ENCODE peak calls at places on chromosomes 13 and 19, in ten cellular contexts. One of them, this sample, is unnamed.

GRCh38 chr13:74930402-74931165 is 551.4 kb downstream of the TBC1D4 start:
- DNase-seq in kidney: no peak
- DNase-seq in right lobe of liver: no peak
- DNase-seq in transverse colon: no peak
- DNase-seq in left lung: no peak
- DNase-seq in MM.1S: no peak
- DNase-seq in adrenal gland: no peak
- DNase-seq in GM23338: no peak
- DNase-seq in body of pancreas: no peak
- DNase-seq in endodermal cell: no peak
- DNase-seq in this sample: no peak

GRCh38 chr13:105773241-105773640 is 762.2 kb downstream of the EFNB2 start:
- DNase-seq in kidney: no peak
- DNase-seq in right lobe of liver: no peak
- DNase-seq in transverse colon: no peak
- DNase-seq in left lung: no peak
- DNase-seq in MM.1S: no peak
- DNase-seq in adrenal gland: no peak
- DNase-seq in GM23338: no peak
- DNase-seq in body of pancreas: no peak
- DNase-seq in endodermal cell: no peak
- DNase-seq in this sample: no peak

GRCh38 chr13:32302461-32302860 is 12.7 kb downstream of the ZAR1L start:
- DNase-seq in kidney: no peak
- DNase-seq in right lobe of liver: no peak
- DNase-seq in transverse colon: no peak
- DNase-seq in left lung: no peak
- DNase-seq in MM.1S: no peak
- DNase-seq in adrenal gland: no peak
- DNase-seq in GM23338: no peak
- DNase-seq in body of pancreas: no peak
- DNase-seq in endodermal cell: no peak
- DNase-seq in this sample: no peak

GRCh38 chr13:30802953-30803478 is 67.7 kb downstream of the ALOX5AP start:
- DNase-seq in kidney: peak
- DNase-seq in right lobe of liver: peak
- DNase-seq in transverse colon: peak
- DNase-seq in left lung: peak
- DNase-seq in MM.1S: peak
- DNase-seq in adrenal gland: peak
- DNase-seq in GM23338: peak
- DNase-seq in body of pancreas: peak
- DNase-seq in endodermal cell: peak
- DNase-seq in this sample: peak

GRCh38 chr13:98468352-98468751 is 108.6 kb downstream of the STK24 start:
- DNase-seq in kidney: peak
- DNase-seq in right lobe of liver: no peak
- DNase-seq in transverse colon: no peak
- DNase-seq in left lung: no peak
- DNase-seq in MM.1S: no peak
- DNase-seq in adrenal gland: no peak
- DNase-seq in GM23338: no peak
- DNase-seq in body of pancreas: no peak
- DNase-seq in endodermal cell: no peak
- DNase-seq in this sample: no peak

GRCh38 chr13:27264181-27264580 is 6.4 kb upstream of the RASL11A start:
- DNase-seq in kidney: no peak
- DNase-seq in right lobe of liver: no peak
- DNase-seq in transverse colon: no peak
- DNase-seq in left lung: no peak
- DNase-seq in MM.1S: no peak
- DNase-seq in adrenal gland: no peak
- DNase-seq in GM23338: no peak
- DNase-seq in body of pancreas: peak
- DNase-seq in endodermal cell: no peak
- DNase-seq in this sample: peak

GRCh38 chr19:10033614-10034013 is 20.3 kb downstream of the RDH8 start:
- DNase-seq in kidney: no peak
- DNase-seq in right lobe of liver: peak
- DNase-seq in transverse colon: no peak
- DNase-seq in left lung: no peak
- DNase-seq in MM.1S: no peak
- DNase-seq in adrenal gland: no peak
- DNase-seq in GM23338: no peak
- DNase-seq in body of pancreas: no peak
- DNase-seq in endodermal cell: no peak
- DNase-seq in this sample: no peak

GRCh38 chr13:111484129-111484925 is 163.9 kb downstream of the TEX29 start:
- DNase-seq in kidney: peak
- DNase-seq in right lobe of liver: peak
- DNase-seq in transverse colon: no peak
- DNase-seq in left lung: peak
- DNase-seq in MM.1S: no peak
- DNase-seq in adrenal gland: no peak
- DNase-seq in GM23338: no peak
- DNase-seq in body of pancreas: no peak
- DNase-seq in endodermal cell: no peak
- DNase-seq in this sample: no peak

GRCh38 chr13:93243375-93244063 is 16.9 kb downstream of the GPC6 start:
- DNase-seq in kidney: peak
- DNase-seq in right lobe of liver: no peak
- DNase-seq in transverse colon: no peak
- DNase-seq in left lung: no peak
- DNase-seq in MM.1S: no peak
- DNase-seq in adrenal gland: no peak
- DNase-seq in GM23338: no peak
- DNase-seq in body of pancreas: no peak
- DNase-seq in endodermal cell: no peak
- DNase-seq in this sample: no peak

GRCh38 chr13:93246069-93246468 is 19.5 kb downstream of the GPC6 start:
- DNase-seq in kidney: no peak
- DNase-seq in right lobe of liver: no peak
- DNase-seq in transverse colon: no peak
- DNase-seq in left lung: no peak
- DNase-seq in MM.1S: no peak
- DNase-seq in adrenal gland: no peak
- DNase-seq in GM23338: no peak
- DNase-seq in body of pancreas: no peak
- DNase-seq in endodermal cell: no peak
- DNase-seq in this sample: no peak

GRCh38 chr13:93248627-93249047 is 22.0 kb downstream of the GPC6 start:
- DNase-seq in kidney: no peak
- DNase-seq in right lobe of liver: peak
- DNase-seq in transverse colon: no peak
- DNase-seq in left lung: peak
- DNase-seq in MM.1S: no peak
- DNase-seq in adrenal gland: no peak
- DNase-seq in GM23338: peak
- DNase-seq in body of pancreas: peak
- DNase-seq in endodermal cell: peak
- DNase-seq in this sample: no peak

GRCh38 chr13:93244141-93244917 is 17.7 kb downstream of the GPC6 start:
- DNase-seq in kidney: no peak
- DNase-seq in right lobe of liver: no peak
- DNase-seq in transverse colon: no peak
- DNase-seq in left lung: no peak
- DNase-seq in MM.1S: peak
- DNase-seq in adrenal gland: peak
- DNase-seq in GM23338: no peak
- DNase-seq in body of pancreas: no peak
- DNase-seq in endodermal cell: peak
- DNase-seq in this sample: no peak

DNA sequence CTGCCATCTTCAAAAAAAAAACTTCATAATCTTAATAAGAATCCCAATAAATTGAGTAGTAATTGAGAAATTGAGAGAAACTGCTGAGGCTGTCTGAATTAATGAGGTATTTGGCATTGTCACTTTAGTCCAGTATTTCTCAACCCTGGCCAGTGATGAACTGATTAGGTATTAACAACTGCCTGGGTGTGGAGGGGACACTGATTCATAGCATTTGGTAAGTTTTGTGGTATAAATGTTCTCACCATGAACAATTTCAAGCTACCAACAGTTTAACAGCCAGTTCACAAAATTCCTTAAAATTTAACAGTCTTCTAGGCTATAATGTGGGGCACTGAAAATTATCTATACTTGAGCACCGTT is 18.3 kb downstream of the GPC6 start:
- DNase-seq in kidney: no peak
- DNase-seq in right lobe of liver: no peak
- DNase-seq in transverse colon: no peak
- DNase-seq in left lung: no peak
- DNase-seq in MM.1S: no peak
- DNase-seq in adrenal gland: no peak
- DNase-seq in GM23338: no peak
- DNase-seq in body of pancreas: no peak
- DNase-seq in endodermal cell: no peak
- DNase-seq in this sample: no peak
- H3K27ac ChIP-seq in kidney: no peak
- H3K27ac ChIP-seq in right lobe of liver: peak
- H3K27ac ChIP-seq in transverse colon: peak
- H3K27ac ChIP-seq in left lung: no peak
- H3K27ac ChIP-seq in MM.1S: no peak
- H3K27ac ChIP-seq in adrenal gland: no peak
- H3K27ac ChIP-seq in GM23338: peak
- H3K27ac ChIP-seq in body of pancreas: no peak
- H3K27ac ChIP-seq in endodermal cell: no peak
- H3K27ac ChIP-seq in this sample: no peak

DNA sequence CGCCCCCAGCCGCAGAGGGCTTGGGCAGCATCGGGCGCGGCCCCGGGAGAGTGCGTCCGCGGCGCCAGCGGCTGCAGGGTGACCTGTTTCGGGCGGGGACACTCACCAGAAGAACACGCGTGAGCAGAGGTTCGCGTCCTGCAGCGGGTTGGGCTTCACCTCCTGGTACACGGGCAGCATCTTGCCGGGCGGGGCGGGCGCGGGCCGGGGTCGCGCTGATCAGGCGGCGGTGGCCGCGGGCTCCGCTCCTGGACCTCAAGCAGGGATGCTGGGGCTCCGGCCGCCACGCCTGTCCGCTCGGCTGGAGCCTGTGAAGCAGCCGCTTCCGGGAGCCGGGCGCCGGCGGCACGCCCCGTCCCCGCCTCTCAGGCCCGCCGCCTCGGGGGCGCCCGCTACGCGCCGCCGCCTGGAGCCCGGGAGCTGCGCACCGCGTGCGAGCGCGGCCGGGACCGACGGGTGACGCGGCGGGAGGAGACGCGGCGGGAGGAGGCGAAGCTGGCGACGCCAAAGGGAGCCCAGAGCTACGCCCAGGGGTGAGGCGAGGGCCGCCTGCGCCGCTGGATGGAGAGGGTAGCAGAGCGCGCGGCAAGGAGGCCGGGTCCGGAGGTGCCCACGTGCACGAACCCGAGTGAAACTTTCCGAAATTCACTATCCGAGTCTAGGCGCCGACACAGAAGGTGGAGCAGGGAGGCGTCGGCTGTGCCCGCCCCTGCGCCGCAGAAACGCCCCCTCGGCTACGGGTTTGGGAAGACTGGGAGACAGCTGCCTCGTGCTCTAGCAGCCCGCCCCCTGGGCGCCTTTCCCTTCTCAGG is at the start of gene ABCC4:
- DNase-seq in kidney: peak
- DNase-seq in right lobe of liver: peak
- DNase-seq in transverse colon: peak
- DNase-seq in left lung: peak
- DNase-seq in MM.1S: peak
- DNase-seq in adrenal gland: peak
- DNase-seq in GM23338: peak
- DNase-seq in body of pancreas: peak
- DNase-seq in endodermal cell: peak
- DNase-seq in this sample: no peak
- H3K27ac ChIP-seq in kidney: peak
- H3K27ac ChIP-seq in right lobe of liver: no peak
- H3K27ac ChIP-seq in transverse colon: peak
- H3K27ac ChIP-seq in left lung: peak
- H3K27ac ChIP-seq in MM.1S: no peak
- H3K27ac ChIP-seq in adrenal gland: peak
- H3K27ac ChIP-seq in GM23338: no peak
- H3K27ac ChIP-seq in body of pancreas: peak
- H3K27ac ChIP-seq in endodermal cell: no peak
- H3K27ac ChIP-seq in this sample: peak

GRCh38 chr19:5095568-5095850 is 126.6 kb downstream of the KDM4B start:
- DNase-seq in kidney: no peak
- DNase-seq in right lobe of liver: no peak
- DNase-seq in transverse colon: no peak
- DNase-seq in left lung: no peak
- DNase-seq in MM.1S: no peak
- DNase-seq in adrenal gland: no peak
- DNase-seq in GM23338: no peak
- DNase-seq in body of pancreas: no peak
- DNase-seq in endodermal cell: no peak
- DNase-seq in this sample: no peak

GRCh38 chr19:5093953-5094718 is 125.2 kb downstream of the KDM4B start:
- DNase-seq in kidney: no peak
- DNase-seq in right lobe of liver: no peak
- DNase-seq in transverse colon: no peak
- DNase-seq in left lung: no peak
- DNase-seq in MM.1S: no peak
- DNase-seq in adrenal gland: no peak
- DNase-seq in GM23338: no peak
- DNase-seq in body of pancreas: no peak
- DNase-seq in endodermal cell: no peak
- DNase-seq in this sample: no peak

GRCh38 chr19:5093297-5093858 is 124.5 kb downstream of the KDM4B start:
- DNase-seq in kidney: no peak
- DNase-seq in right lobe of liver: no peak
- DNase-seq in transverse colon: no peak
- DNase-seq in left lung: no peak
- DNase-seq in MM.1S: no peak
- DNase-seq in adrenal gland: peak
- DNase-seq in GM23338: no peak
- DNase-seq in body of pancreas: peak
- DNase-seq in endodermal cell: no peak
- DNase-seq in this sample: peak

GRCh38 chr19:5096536-5096935 is 127.6 kb downstream of the KDM4B start:
- DNase-seq in kidney: no peak
- DNase-seq in right lobe of liver: no peak
- DNase-seq in transverse colon: no peak
- DNase-seq in left lung: no peak
- DNase-seq in MM.1S: no peak
- DNase-seq in adrenal gland: no peak
- DNase-seq in GM23338: no peak
- DNase-seq in body of pancreas: no peak
- DNase-seq in endodermal cell: no peak
- DNase-seq in this sample: no peak

GRCh38 chr19:5094768-5095567 is 126.1 kb downstream of the KDM4B start:
- DNase-seq in kidney: no peak
- DNase-seq in right lobe of liver: no peak
- DNase-seq in transverse colon: no peak
- DNase-seq in left lung: no peak
- DNase-seq in MM.1S: no peak
- DNase-seq in adrenal gland: no peak
- DNase-seq in GM23338: no peak
- DNase-seq in body of pancreas: no peak
- DNase-seq in endodermal cell: no peak
- DNase-seq in this sample: no peak
- H3K27ac ChIP-seq in kidney: no peak
- H3K27ac ChIP-seq in right lobe of liver: no peak
- H3K27ac ChIP-seq in transverse colon: no peak
- H3K27ac ChIP-seq in left lung: no peak
- H3K27ac ChIP-seq in MM.1S: no peak
- H3K27ac ChIP-seq in adrenal gland: no peak
- H3K27ac ChIP-seq in GM23338: no peak
- H3K27ac ChIP-seq in body of pancreas: no peak
- H3K27ac ChIP-seq in endodermal cell: peak
- H3K27ac ChIP-seq in this sample: no peak

GRCh38 chr13:48222358-48223015 is 10.5 kb upstream of the ITM2B start:
- DNase-seq in kidney: no peak
- DNase-seq in right lobe of liver: no peak
- DNase-seq in transverse colon: peak
- DNase-seq in left lung: peak
- DNase-seq in MM.1S: no peak
- DNase-seq in adrenal gland: no peak
- DNase-seq in GM23338: no peak
- DNase-seq in body of pancreas: no peak
- DNase-seq in endodermal cell: no peak
- DNase-seq in this sample: no peak
- H3K27ac ChIP-seq in kidney: peak
- H3K27ac ChIP-seq in right lobe of liver: peak
- H3K27ac ChIP-seq in transverse colon: peak
- H3K27ac ChIP-seq in left lung: peak
- H3K27ac ChIP-seq in MM.1S: no peak
- H3K27ac ChIP-seq in adrenal gland: peak
- H3K27ac ChIP-seq in GM23338: no peak
- H3K27ac ChIP-seq in body of pancreas: no peak
- H3K27ac ChIP-seq in endodermal cell: no peak
- H3K27ac ChIP-seq in this sample: no peak

This sample was measured in caudate nucleus.